ENCODE peak calls at places on chromosomes 6 and 20, in ten cellular contexts. M, W, O, X, J, B, E, Q, U and N are unnamed samples.

GRCh38 chr6:44001318-44001868 is 125.9 kb downstream of the MRPL14 start:
- DNase-seq in M (no peak), O (peak; percentile 76), U (peak; percentile 28), J (peak; percentile 81), E (no peak), W (no peak), X (no peak), B (no peak), Q (peak; percentile 90), N (no peak)

GRCh38 chr20:4043801-4044200 is 28.4 kb upstream of the RNF24 start:
- DNase-seq in O (no peak), B (no peak), Q (no peak), U (no peak), J (no peak), X (no peak), W (no peak), E (no peak), M (no peak), N (no peak)

GRCh38 chr6:164106345-164106769 is 691.8 kb downstream of the QKI start:
- DNase-seq in E (peak; percentile 11), M (no peak), B (no peak), W (peak; percentile 50), U (peak; percentile 5), O (peak; percentile 58), X (no peak), J (no peak), Q (peak; percentile 86), N (no peak)

GRCh38 chr6:22102671-22103070 is 194.2 kb downstream of the PRL start:
- DNase-seq in Q (no peak), B (no peak), O (peak; percentile 16), W (no peak), E (no peak), M (no peak), J (peak; percentile 32), X (no peak), U (peak; percentile 35), N (no peak)

GRCh38 chr6:43951756-43952675 is 175.2 kb downstream of the MRPL14 start:
- DNase-seq in J (no peak), B (no peak), W (no peak), Q (peak; percentile 8), M (no peak), E (no peak), X (no peak), U (peak; percentile 57), O (no peak), N (no peak)

GRCh38 chr20:1871807-1872455 is 23.3 kb upstream of the SIRPA start:
- DNase-seq in B (no peak), U (no peak), E (no peak), J (no peak), X (no peak), M (no peak), W (no peak), Q (no peak), O (peak; percentile 61), N (no peak)

GRCh38 chr6:160293844-160294243 is 35.2 kb upstream of the SLC22A2 start:
- DNase-seq in B (no peak), U (no peak), O (no peak), X (no peak), M (no peak), J (no peak), W (no peak), Q (peak; percentile 44), E (no peak), N (no peak)

GRCh38 chr6:5998741-5999687 is 7.7 kb downstream of the NRN1 start:
- DNase-seq in X (no peak), O (peak; percentile 45), J (peak; percentile 30), W (no peak), E (no peak), U (no peak), M (no peak), B (no peak), Q (peak; percentile 88), N (no peak)

GRCh38 chr6:28446818-28447511 is 3.7 kb upstream of the ZSCAN23 start:
- DNase-seq in U (no peak), E (no peak), O (no peak), J (no peak), Q (peak; percentile 41), X (no peak), B (no peak), M (no peak), W (no peak), N (no peak)

GRCh38 chr6:143941852-143942627 is 66.0 kb downstream of the PLAGL1 start:
- DNase-seq in X (peak; percentile 35), Q (peak; percentile 77), J (peak; percentile 25), W (peak; percentile 26), M (no peak), E (no peak), O (peak; percentile 46), U (peak; percentile 25), B (peak; percentile 12), N (no peak)

GRCh38 chr6:20424679-20425078 is 23.0 kb downstream of the E2F3 start:
- DNase-seq in O (no peak), X (no peak), J (no peak), Q (no peak), U (peak; percentile 29), W (no peak), M (no peak), B (no peak), E (no peak), N (no peak)

GRCh38 chr20:12053348-12053747 is 135.7 kb downstream of the BTBD3 start:
- DNase-seq in E (no peak), O (no peak), Q (no peak), W (no peak), M (no peak), U (peak; percentile 94), J (no peak), B (no peak), X (no peak), N (no peak)

GRCh38 chr6:52672422-52673025 is 1.6 kb downstream of the TMEM14A start:
- DNase-seq in W (no peak), O (no peak), X (no peak), M (no peak), J (no peak), Q (no peak), E (no peak), B (no peak), U (no peak), N (no peak)

GRCh38 chr6:134111062-134111677 is 58.7 kb upstream of the SLC2A12 start:
- DNase-seq in X (peak; percentile 35), E (no peak), M (no peak), Q (peak; percentile 76), B (no peak), U (peak; percentile 60), J (peak; percentile 81), O (peak; percentile 75), W (no peak), N (no peak)

GRCh38 chr20:61680096-61680495 is 385.6 kb downstream of the TAF4 start:
- DNase-seq in M (no peak), W (no peak), U (no peak), X (no peak), Q (no peak), J (no peak), B (no peak), E (no peak), O (no peak), N (no peak)

GRCh38 chr6:152127429-152128165 is 320.1 kb downstream of the ESR1 start:
- DNase-seq in E (no peak), J (no peak), U (no peak), X (no peak), Q (no peak), B (no peak), M (no peak), W (no peak), O (no peak), N (no peak)

GRCh38 chr20:45997187-45997586 is 11.5 kb upstream of the MMP9 start:
- DNase-seq in O (no peak), X (no peak), Q (no peak), J (no peak), B (no peak), U (no peak), W (no peak), E (no peak), M (no peak), N (no peak)

GRCh38 chr20:49541733-49542513 is 26.0 kb downstream of the PTGIS start:
- DNase-seq in Q (peak; percentile 87), W (peak; percentile 64), B (peak; percentile 36), O (peak; percentile 84), J (peak; percentile 74), U (peak; percentile 81), E (peak; percentile 3), M (no peak), X (peak; percentile 42), N (no peak)

GRCh38 chr6:130743175-130743574 is 84.0 kb upstream of the SMLR1 start:
- DNase-seq in U (no peak), O (no peak), W (no peak), J (no peak), M (no peak), Q (peak; percentile 66), X (no peak), E (no peak), B (no peak), N (no peak)

GRCh38 chr6:89066929-89067646 is 13.5 kb upstream of the PNRC1 start:
- DNase-seq in J (no peak), B (no peak), M (no peak), X (no peak), W (no peak), O (no peak), E (no peak), U (peak; percentile 63), Q (no peak), N (no peak)

GRCh38 chr20:1429143-1429728 is 36.4 kb upstream of the FKBP1A start:
- DNase-seq in Q (no peak), O (no peak), U (no peak), E (no peak), M (no peak), J (no peak), X (no peak), B (no peak), W (no peak), N (no peak)

GRCh38 chr20:24891546-24892393 is 57.3 kb upstream of the CST7 start:
- DNase-seq in U (no peak), W (no peak), O (peak; percentile 32), J (no peak), E (no peak), M (no peak), Q (peak; percentile 34), B (no peak), X (no peak), N (no peak)

GRCh38 chr20:11867286-11867921 is 50.3 kb upstream of the BTBD3 start:
- DNase-seq in Q (no peak), W (no peak), J (no peak), B (no peak), E (no peak), X (no peak), O (no peak), M (no peak), U (no peak), N (no peak)

GRCh38 chr6:127496471-127496870 is 22.7 kb downstream of the MTCL3 start:
- DNase-seq in X (no peak), W (no peak), E (no peak), O (no peak), M (no peak), U (no peak), B (no peak), Q (no peak), J (no peak), N (no peak)

GRCh38 chr6:53361549-53362031 is 12.8 kb upstream of the ELOVL5 start:
- DNase-seq in E (no peak), O (peak; percentile 23), U (peak; percentile 38), W (no peak), X (no peak), Q (no peak), B (peak; percentile 57), M (no peak), J (peak; percentile 47), N (no peak)

GRCh38 chr6:53979468-53980067 is 131.7 kb upstream of the MLIP start:
- DNase-seq in W (no peak), J (peak; percentile 27), X (peak; percentile 46), O (peak; percentile 30), B (no peak), E (no peak), M (no peak), Q (peak; percentile 24), U (peak; percentile 7), N (no peak)

GRCh38 chr20:46751856-46752255 is 42.4 kb downstream of the SLC2A10 start:
- DNase-seq in B (no peak), J (no peak), E (no peak), M (no peak), O (no peak), X (peak; percentile 15), U (no peak), Q (peak; percentile 53), W (no peak), N (no peak)

GRCh38 chr6:21135484-21136005 is 458.0 kb upstream of the SOX4 start:
- DNase-seq in B (no peak), J (no peak), W (no peak), Q (no peak), E (no peak), M (no peak), U (no peak), O (no peak), X (no peak), N (peak; percentile 64)